ENCODE peak calls at places on chromosomes 13 and 19, in eight cellular contexts. R, J, D, P, Y, W, K and F are unnamed samples.

GRCh38 chr13:90800082-90800746 is 547.3 kb upstream of the MIR17HG start:
- DNase-seq in R (no peak), J (no peak), D (no peak), P (peak; percentile 59), Y (peak; percentile 72), W (no peak), K (no peak), F (no peak)

GRCh38 chr19:17419154-17419490 is 725 bp upstream of the MVB12A start:
- DNase-seq in R (no peak), J (no peak), D (no peak), P (no peak), Y (no peak), W (no peak), K (no peak), F (no peak)

GRCh38 chr19:7970716-7971448 is 27.4 kb upstream of the TIMM44 start:
- DNase-seq in R (peak; percentile 22), J (no peak), D (no peak), P (peak; percentile 53), Y (peak; percentile 53), W (peak; percentile 48), K (peak; percentile 85), F (no peak)

GRCh38 chr13:87311165-87311564 is 360.0 kb upstream of the SLITRK5 start:
- DNase-seq in R (no peak), J (no peak), D (no peak), P (no peak), Y (no peak), W (no peak), K (no peak), F (no peak)

GRCh38 chr13:32669030-32669646 is 82.9 kb downstream of the PDS5B start:
- DNase-seq in R (peak; percentile 71), J (no peak), D (no peak), P (peak; percentile 76), Y (no peak), W (no peak), K (no peak), F (no peak)

GRCh38 chr19:48441360-48442050 is 4.3 kb upstream of the GRWD1 start:
- DNase-seq in R (no peak), J (no peak), D (no peak), P (no peak), Y (no peak), W (no peak), K (no peak), F (no peak)

GRCh38 chr19:43616306-43616705 is 3.1 kb downstream of the ZNF428 start:
- DNase-seq in R (no peak), J (no peak), D (no peak), P (no peak), Y (no peak), W (no peak), K (no peak), F (no peak)

GRCh38 chr19:35138305-35138799 is 272 bp upstream of the FXYD1 start:
- DNase-seq in R (no peak), J (no peak), D (no peak), P (no peak), Y (peak; percentile 88), W (no peak), K (no peak), F (no peak)

GRCh38 chr19:43966079-43966694 is 15.2 kb downstream of the ZNF221 start:
- DNase-seq in R (peak; percentile 11), J (no peak), D (no peak), P (peak; percentile 10), Y (no peak), W (no peak), K (no peak), F (no peak)

GRCh38 chr19:32313866-32314265 is 31.5 kb upstream of the ZNF507 start:
- DNase-seq in R (no peak), J (no peak), D (no peak), P (peak; percentile 4), Y (no peak), W (no peak), K (no peak), F (no peak)

GRCh38 chr19:55482128-55482961 is 2.6 kb upstream of the NAT14 start:
- DNase-seq in R (no peak), J (no peak), D (no peak), P (no peak), Y (no peak), W (no peak), K (no peak), F (no peak)

GRCh38 chr19:58581227-58582141 is 8.3 kb upstream of the MZF1 start:
- DNase-seq in R (peak; percentile 84), J (no peak), D (peak; percentile 81), P (peak; percentile 91), Y (peak; percentile 92), W (peak; percentile 68), K (peak; percentile 97), F (peak; percentile 88)

GRCh38 chr19:49676136-49676689 is 858 bp upstream of the PRMT1 start:
- DNase-seq in R (peak; percentile 97), J (peak; percentile 93), D (peak; percentile 44), P (peak; percentile 97), Y (peak; percentile 94), W (peak; percentile 28), K (peak; percentile 73), F (no peak)

GRCh38 chr13:111565400-111565799 is 245.0 kb downstream of the TEX29 start:
- DNase-seq in R (no peak), J (no peak), D (no peak), P (no peak), Y (peak; percentile 45), W (no peak), K (no peak), F (no peak)

GRCh38 chr13:111566567-111566966 is 246.1 kb downstream of the TEX29 start:
- DNase-seq in R (no peak), J (no peak), D (no peak), P (no peak), Y (peak; percentile 49), W (no peak), K (no peak), F (no peak)

GRCh38 chr13:111568290-111568689 is 247.8 kb downstream of the TEX29 start:
- DNase-seq in R (no peak), J (no peak), D (no peak), P (no peak), Y (no peak), W (no peak), K (no peak), F (no peak)

GRCh38 chr13:111564657-111565056 is 244.2 kb downstream of the TEX29 start:
- DNase-seq in R (no peak), J (no peak), D (no peak), P (no peak), Y (peak; percentile 27), W (no peak), K (no peak), F (no peak)

DNA sequence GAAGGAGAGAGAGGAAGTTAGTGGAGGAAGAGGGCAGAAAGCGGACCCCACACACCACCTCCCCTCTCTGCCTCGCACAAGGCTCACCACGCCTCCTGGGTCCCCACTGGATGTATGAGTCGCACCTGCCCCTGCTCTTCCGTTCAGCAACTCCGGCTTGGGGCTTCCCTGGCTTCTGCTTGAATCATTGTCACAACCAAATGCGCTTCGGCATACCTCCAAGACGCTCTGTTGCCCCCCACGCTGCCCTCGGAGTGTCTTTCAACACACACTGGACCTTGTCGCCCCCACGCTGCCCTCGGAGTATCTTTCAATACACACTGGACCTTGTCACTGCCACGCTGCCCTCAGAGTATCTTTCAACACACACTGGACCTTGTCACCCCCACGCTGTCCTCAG is 247.2 kb downstream of the TEX29 start:
- DNase-seq in R (no peak), J (no peak), D (no peak), P (no peak), Y (peak; percentile 46), W (no peak), K (no peak), F (no peak)
- TF ChIP-seq CTCF in R (no peak), J (no peak), D (no peak), P (no peak), Y (no peak), W (no peak), K (no peak), F (no peak)

DNA sequence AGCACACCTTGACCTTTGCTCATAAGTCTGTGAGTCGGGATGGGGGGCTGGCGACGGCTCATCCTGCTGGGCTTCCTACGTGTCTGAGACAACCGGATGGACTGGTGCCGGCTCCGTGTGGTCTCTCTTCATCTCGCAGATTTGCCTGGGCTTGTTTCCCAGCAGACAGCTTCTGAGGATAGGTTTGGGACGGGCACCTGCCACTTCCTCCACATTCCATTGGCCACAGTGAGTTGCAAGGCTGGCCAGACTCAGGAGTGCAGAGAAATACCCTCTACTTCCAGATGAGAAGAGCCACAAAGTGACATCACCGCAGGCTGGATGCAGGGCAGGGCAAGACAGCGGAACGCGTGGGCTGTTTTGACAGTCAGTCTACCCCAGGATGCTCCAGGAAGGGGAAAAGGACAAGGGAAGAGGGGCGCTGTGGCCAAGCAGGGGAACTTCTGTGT is 48.1 kb downstream of the IRS2 start:
- DNase-seq in R (no peak), J (no peak), D (no peak), P (no peak), Y (no peak), W (no peak), K (no peak), F (no peak)
- TF ChIP-seq CTCF in R (no peak), J (no peak), D (no peak), P (no peak), Y (no peak), W (no peak), K (no peak), F (no peak)

GRCh38 chr13:73338389-73338788 is 279.6 kb downstream of the KLF5 start:
- DNase-seq in R (peak; percentile 27), J (no peak), D (no peak), P (peak; percentile 78), Y (no peak), W (no peak), K (no peak), F (no peak)

GRCh38 chr13:73337511-73337910 is 278.7 kb downstream of the KLF5 start:
- DNase-seq in R (no peak), J (no peak), D (no peak), P (no peak), Y (no peak), W (no peak), K (no peak), F (no peak)

GRCh38 chr13:73335226-73335625 is 276.4 kb downstream of the KLF5 start:
- DNase-seq in R (peak; percentile 71), J (peak; percentile 85), D (no peak), P (peak; percentile 58), Y (no peak), W (no peak), K (no peak), F (no peak)

GRCh38 chr13:73335938-73336337 is 277.1 kb downstream of the KLF5 start:
- DNase-seq in R (no peak), J (no peak), D (no peak), P (peak; percentile 12), Y (no peak), W (no peak), K (no peak), F (no peak)

GRCh38 chr13:73336789-73337188 is 278.0 kb downstream of the KLF5 start:
- DNase-seq in R (no peak), J (no peak), D (no peak), P (no peak), Y (no peak), W (no peak), K (no peak), F (no peak)
- TF ChIP-seq CTCF in R (no peak), J (no peak), D (no peak), P (no peak), Y (no peak), W (no peak), K (no peak), F (no peak)

DNA sequence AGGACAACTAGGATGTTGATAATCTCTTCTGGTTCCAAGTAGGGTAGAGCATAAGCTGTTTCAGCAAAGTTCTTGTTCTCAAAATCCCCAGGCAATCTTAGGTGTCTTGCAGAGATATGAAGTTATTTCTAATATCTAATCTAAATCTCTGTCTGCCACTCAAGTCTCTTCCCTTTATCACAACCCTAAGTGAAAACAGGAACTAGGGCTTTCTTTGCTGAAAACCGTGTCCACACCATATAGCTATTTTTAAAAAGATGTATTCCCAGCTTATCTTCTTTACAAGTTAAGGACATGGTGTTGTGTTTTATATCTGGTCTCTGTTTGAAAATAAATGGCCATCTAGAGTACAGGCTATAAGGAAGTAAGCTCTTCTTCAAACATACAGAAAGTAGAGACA is 11.3 kb upstream of the RNASEH2B start:
- DNase-seq in R (no peak), J (no peak), D (no peak), P (no peak), Y (no peak), W (no peak), K (no peak), F (no peak)
- TF ChIP-seq CTCF in R (no peak), J (no peak), D (no peak), P (no peak), Y (no peak), W (no peak), K (no peak), F (no peak)